ENCODE peak calls at places on chromosome 18, in seven cellular contexts. P is prostate gland; V is AG04450; M is ovary; A is CD8-positive, alpha-beta memory T cell; E is cardiac muscle cell; K is WERI-Rb-1. F is an unnamed sample.

GRCh38 chr18:59605633-59606192 is 91.5 kb downstream of the CCBE1 start:
- DNase-seq in P (no peak), V (no peak), M (peak; percentile 52), A (no peak), E (peak; percentile 60), K (no peak), F (peak; percentile 88)

GRCh38 chr18:49608892-49609291 is 47.0 kb downstream of the LIPG start:
- DNase-seq in P (no peak), V (no peak), M (no peak), A (no peak), E (no peak), K (no peak), F (no peak)

GRCh38 chr18:50928551-50928950 is 39.3 kb upstream of the ELAC1 start:
- DNase-seq in P (no peak), V (no peak), M (no peak), A (no peak), E (peak; percentile 4), K (no peak), F (no peak)

GRCh38 chr18:32349728-32350395 is 120.8 kb downstream of the GAREM1 start:
- DNase-seq in P (peak; percentile 24), V (peak; percentile 87), M (peak; percentile 52), A (no peak), E (peak; percentile 98), K (no peak), F (no peak)

GRCh38 chr18:75198046-75198445 is 10.9 kb downstream of the PTGR3 start:
- DNase-seq in P (no peak), V (no peak), M (no peak), A (no peak), E (peak; percentile 50), K (no peak), F (no peak)

GRCh38 chr18:6056171-6056932 is 161.0 kb upstream of the TMEM200C start:
- DNase-seq in P (no peak), V (peak; percentile 6), M (no peak), A (no peak), E (peak; percentile 41), K (no peak), F (no peak)

GRCh38 chr18:50748243-50749229 is 71.3 kb downstream of the MRO start:
- DNase-seq in P (no peak), V (no peak), M (no peak), A (no peak), E (peak; percentile 21), K (peak; percentile 98), F (no peak)

GRCh38 chr18:9577361-9577760 is 37.0 kb downstream of the PPP4R1 start:
- DNase-seq in P (no peak), V (no peak), M (no peak), A (no peak), E (no peak), K (no peak), F (no peak)

GRCh38 chr18:45166341-45167108 is 448.8 kb upstream of the SLC14A2 start:
- DNase-seq in P (peak; percentile 65), V (no peak), M (no peak), A (no peak), E (peak; percentile 81), K (no peak), F (no peak)

GRCh38 chr18:37258819-37259218 is 306.8 kb downstream of the CELF4 start:
- DNase-seq in P (no peak), V (no peak), M (no peak), A (no peak), E (no peak), K (no peak), F (no peak)
- H3K27me3 ChIP-seq in P (peaks cover 2% of the 10 kb centered on the region), V (peaks cover 22% of the 10 kb centered on the region), M (no peaks in the 10 kb centered on the region), A (no peaks in the 10 kb centered on the region), E (peaks cover 52% of the 10 kb centered on the region), K (no peaks in the 10 kb centered on the region), F (no peaks in the 10 kb centered on the region)

GRCh38 chr18:11986061-11986460 is 4.8 kb downstream of the IMPA2 start:
- DNase-seq in P (no peak), V (no peak), M (peak; percentile 17), A (no peak), E (no peak), K (no peak), F (no peak)
- H3K27ac ChIP-seq in P (no peak overlapping the region), V (no peak overlapping the region), M (no peak overlapping the region), A (no peak overlapping the region), E (no peak overlapping the region), K (no peak overlapping the region), F (peak overlapping the region; percentile 60)

GRCh38 chr18:79422783-79423165 is 27.0 kb downstream of the NFATC1 start:
- DNase-seq in P (no peak), V (no peak), M (no peak), A (no peak), E (no peak), K (no peak), F (no peak)
- H3K27me3 ChIP-seq in P (no peaks in the 10 kb centered on the region), V (no peaks in the 10 kb centered on the region), M (no peaks in the 10 kb centered on the region), A (no peaks in the 10 kb centered on the region), E (no peaks in the 10 kb centered on the region), K (no peaks in the 10 kb centered on the region), F (no peaks in the 10 kb centered on the region)

GRCh38 chr18:76452357-76452756 is 42.7 kb downstream of the ZNF516 start:
- DNase-seq in P (no peak), V (no peak), M (no peak), A (no peak), E (no peak), K (peak; percentile 78), F (no peak)
- H3K27ac ChIP-seq in P (no peak overlapping the region), V (peak overlapping the region; percentile 54), M (peak overlapping the region; percentile 0), A (no peak overlapping the region), E (peak overlapping the region; percentile 86), K (peak overlapping the region; percentile 96), F (peak overlapping the region; percentile 90)

DNA sequence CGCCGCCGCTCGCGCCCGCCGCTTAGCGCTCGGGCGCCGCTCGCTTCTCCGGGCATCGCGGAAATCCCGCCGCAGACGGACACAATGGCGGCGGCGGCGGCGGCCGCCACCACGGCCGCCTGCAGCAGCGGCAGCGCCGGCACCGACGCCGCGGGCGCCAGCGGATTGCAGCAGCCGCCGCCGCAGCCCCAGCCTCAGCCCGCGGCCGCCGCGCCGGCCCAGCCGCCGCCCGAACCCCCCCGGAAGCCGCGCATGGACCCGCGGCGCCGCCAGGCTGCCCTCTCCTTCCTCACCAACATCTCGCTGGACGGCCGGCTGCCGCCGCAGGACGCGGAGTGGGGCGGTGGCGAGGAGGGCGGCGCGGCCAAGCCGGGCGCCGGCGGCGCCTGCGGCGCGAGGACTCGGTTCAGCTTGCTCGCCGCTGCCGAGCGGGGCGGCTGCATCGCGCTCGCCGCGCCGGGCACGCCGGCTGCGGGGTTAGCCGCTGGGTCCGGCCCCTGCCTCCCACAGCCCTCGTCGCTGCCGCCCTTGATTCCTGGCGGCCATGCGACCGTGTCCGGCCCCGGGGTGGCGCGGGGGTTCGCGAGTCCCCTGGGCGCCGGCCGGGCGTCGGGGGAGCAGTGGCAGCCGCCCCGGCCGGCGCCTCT is 517 bp downstream of the CABLES1 start:
- DNase-seq in P (no peak), V (no peak), M (peak; percentile 55), A (peak; percentile 13), E (peak; percentile 54), K (peak; percentile 27), F (no peak)
- H3K27me3 ChIP-seq in P (no peaks in the 10 kb centered on the region), V (no peaks in the 10 kb centered on the region), M (no peaks in the 10 kb centered on the region), A (peaks cover 36% of the 10 kb centered on the region), E (peaks cover 6% of the 10 kb centered on the region), K (peaks cover 8% of the 10 kb centered on the region), F (peaks cover 55% of the 10 kb centered on the region)

GRCh38 chr18:13474907-13475306 is 251.5 kb downstream of the FAM210A start:
- DNase-seq in P (no peak), V (no peak), M (no peak), A (no peak), E (no peak), K (no peak), F (no peak)
- H3K27ac ChIP-seq in P (no peak overlapping the region), V (no peak overlapping the region), M (no peak overlapping the region), A (no peak overlapping the region), E (no peak overlapping the region), K (no peak overlapping the region), F (no peak overlapping the region)

F was measured in esophagus muscularis mucosa.